ENCODE peak calls at places on chromosomes 12 and 14, in four cellular contexts. X, N, R and O are unnamed samples.

GRCh38 chr12:79552186-79552585 is 138.6 kb downstream of the PAWR start:
- DNase-seq in R (no peak), X (no peak), N (no peak), O (no peak)

GRCh38 chr14:38079268-38079667 is 128.4 kb upstream of the SSTR1 start:
- DNase-seq in R (no peak), X (no peak), N (no peak), O (no peak)

GRCh38 chr12:12273291-12273957 is 6.6 kb upstream of the LRP6 start:
- DNase-seq in N (no peak), R (no peak), X (no peak), O (no peak)

GRCh38 chr12:12441891-12442461 is 85.1 kb downstream of the BORCS5 start:
- DNase-seq in R (no peak), X (no peak), N (no peak), O (no peak)

GRCh38 chr12:115166698-115167315 is 482.8 kb upstream of the TBX3 start:
- DNase-seq in R (no peak), N (no peak), X (no peak), O (no peak)

GRCh38 chr14:68464716-68465115 is 328.2 kb downstream of the ZFP36L1 start:
- DNase-seq in R (no peak), X (no peak), N (no peak), O (no peak)

GRCh38 chr14:28398501-28398900 is 368.1 kb upstream of the FOXG1 start:
- DNase-seq in R (no peak), N (no peak), X (no peak), O (no peak)

GRCh38 chr12:21221072-21221471 is 90.1 kb downstream of the SLCO1B1 start:
- DNase-seq in X (no peak), R (no peak), N (no peak), O (no peak)

GRCh38 chr14:61468063-61468825 is 146.9 kb downstream of the PRKCH start:
- DNase-seq in X (no peak), N (no peak), R (no peak), O (no peak)

GRCh38 chr14:93035917-93036651 is 79.6 kb downstream of the ITPK1 start:
- DNase-seq in N (no peak), X (no peak), R (peak; percentile 82), O (peak; percentile 80)

GRCh38 chr12:40222247-40222646 is 2.5 kb upstream of the LRRK2 start:
- DNase-seq in X (no peak), R (no peak), N (no peak), O (no peak)

GRCh38 chr12:122951979-122952892 is 14.0 kb downstream of the ABCB9 start:
- DNase-seq in X (peak; percentile 78), N (peak; percentile 84), R (peak; percentile 88), O (peak; percentile 90)

GRCh38 chr12:64459388-64460024 is 7.6 kb downstream of the TBK1 start:
- DNase-seq in X (peak; percentile 9), R (no peak), N (no peak), O (peak; percentile 28)

GRCh38 chr14:100709252-100709955 is 17.3 kb upstream of the DLK1 start:
- DNase-seq in N (no peak), R (no peak), X (peak; percentile 32), O (no peak)

GRCh38 chr14:67943947-67944346 is 124.4 kb downstream of the RAD51B start:
- DNase-seq in N (peak; percentile 68), X (peak; percentile 86), R (peak; percentile 68), O (peak; percentile 59)

GRCh38 chr14:70193396-70193795 is 4.6 kb upstream of the SLC8A3 start:
- DNase-seq in N (no peak), R (no peak), X (no peak), O (no peak)

GRCh38 chr14:60196291-60196690 is 31.1 kb upstream of the DHRS7 start:
- DNase-seq in R (no peak), N (no peak), X (no peak), O (no peak)

GRCh38 chr12:85280984-85281946 is 1.2 kb downstream of the ALX1 start:
- DNase-seq in X (no peak), R (no peak), N (no peak), O (no peak)

GRCh38 chr12:115341442-115341841 is 657.5 kb upstream of the TBX3 start:
- DNase-seq in X (peak; percentile 81), N (peak; percentile 36), R (peak; percentile 79), O (peak; percentile 82)

GRCh38 chr12:56104815-56105476 is 587 bp downstream of the PA2G4 start:
- DNase-seq in R (peak; percentile 90), X (no peak), N (peak; percentile 34), O (peak; percentile 49)

GRCh38 chr12:46386360-46386867 is 13.8 kb upstream of the SLC38A2 start:
- DNase-seq in R (no peak), X (no peak), N (no peak), O (no peak)

GRCh38 chr12:129641916-129642315 is 261.9 kb downstream of the TMEM132D start:
- DNase-seq in X (no peak), R (no peak), N (no peak), O (no peak)

GRCh38 chr14:96466918-96467317 is 35.3 kb upstream of the PAPOLA start:
- DNase-seq in X (no peak), N (no peak), R (no peak), O (no peak)

GRCh38 chr12:115135800-115136211 is 451.8 kb upstream of the TBX3 start:
- DNase-seq in R (peak; percentile 91), X (peak; percentile 70), N (no peak), O (peak; percentile 93)

GRCh38 chr14:104785708-104786080 is 9.9 kb downstream of the AKT1 start:
- DNase-seq in N (no peak), X (no peak), R (no peak), O (peak; percentile 30)

GRCh38 chr12:95820096-95820703 is 29.6 kb upstream of the NTN4 start:
- DNase-seq in X (peak; percentile 36), R (no peak), N (peak; percentile 63), O (no peak)

GRCh38 chr14:71322660-71323250 is 415.5 kb downstream of the PCNX1 start:
- DNase-seq in N (no peak), X (peak; percentile 12), R (no peak), O (no peak)

GRCh38 chr12:128007250-128007649 is 259.7 kb upstream of the TMEM132C start:
- DNase-seq in N (no peak), X (no peak), R (no peak), O (no peak)

GRCh38 chr14:103456167-103456835 is 66.3 kb downstream of the CKB start:
- DNase-seq in X (no peak), N (no peak), R (no peak), O (no peak)

GRCh38 chr12:52795694-52796428 is at the start of gene KRT3:
- DNase-seq in R (no peak), X (no peak), N (no peak), O (no peak)

GRCh38 chr14:20492486-20492885 is 12.9 kb upstream of the RNASE10 start:
- DNase-seq in X (no peak), R (no peak), N (no peak), O (no peak)
- H3K4me1 ChIP-seq in X (peaks cover 48% of the 10 kb centered on the region), R (no peaks in the 10 kb centered on the region), N (no peaks in the 10 kb centered on the region), O (peaks cover 2% of the 10 kb centered on the region)

GRCh38 chr12:68560823-68561422 is 49.8 kb upstream of the RAP1B start:
- DNase-seq in N (no peak), X (no peak), R (no peak), O (no peak)

GRCh38 chr12:68559246-68559645 is 51.5 kb upstream of the RAP1B start:
- DNase-seq in X (no peak), R (no peak), N (no peak), O (no peak)

GRCh38 chr12:68557011-68557715 is 53.5 kb upstream of the RAP1B start:
- DNase-seq in X (no peak), R (no peak), N (no peak), O (no peak)

GRCh38 chr12:68561830-68562229 is 48.9 kb upstream of the RAP1B start:
- DNase-seq in N (no peak), R (no peak), X (no peak), O (no peak)

GRCh38 chr12:68559984-68560822 is 50.5 kb upstream of the RAP1B start:
- DNase-seq in N (no peak), R (no peak), X (peak; percentile 37), O (peak; percentile 68)
- H3K27ac ChIP-seq in N (no peak overlapping the region), R (no peak overlapping the region), X (peak overlapping the region; percentile 44), O (peak overlapping the region; percentile 48)

GRCh38 chr12:121568971-121569808 is 11.6 kb downstream of the KDM2B start:
- DNase-seq in X (peak; percentile 60), R (peak; percentile 77), N (no peak), O (peak; percentile 58)
- H3K4me3 ChIP-seq in X (no peak overlapping the region), R (no peak overlapping the region), N (no peak overlapping the region), O (no peak overlapping the region)

GRCh38 chr12:65568517-65568916 is 255.8 kb upstream of the HMGA2 start:
- DNase-seq in R (no peak), N (peak; percentile 47), X (no peak), O (no peak)

GRCh38 chr12:65566776-65567175 is 257.5 kb upstream of the HMGA2 start:
- DNase-seq in X (no peak), R (no peak), N (no peak), O (no peak)

GRCh38 chr12:65561798-65562382 is 262.4 kb upstream of the HMGA2 start:
- DNase-seq in N (no peak), X (no peak), R (no peak), O (no peak)

GRCh38 chr12:65567820-65568219 is 256.5 kb upstream of the HMGA2 start:
- DNase-seq in N (peak; percentile 55), R (no peak), X (no peak), O (peak; percentile 24)

GRCh38 chr12:65565601-65566560 is 258.4 kb upstream of the HMGA2 start:
- DNase-seq in R (no peak), X (no peak), N (no peak), O (no peak)
- H3K4me1 ChIP-seq in R (no peaks in the 10 kb centered on the region), X (peaks cover 25% of the 10 kb centered on the region), N (no peaks in the 10 kb centered on the region), O (peaks cover 9% of the 10 kb centered on the region)

GRCh38 chr12:94149781-94150482 is 1.6 kb downstream of the PLXNC1 start:
- DNase-seq in R (peak; percentile 79), N (peak; percentile 28), X (peak; percentile 20), O (peak; percentile 49)
- H3K27ac ChIP-seq in R (no peak overlapping the region), N (peak overlapping the region; percentile 13), X (no peak overlapping the region), O (no peak overlapping the region)

DNA sequence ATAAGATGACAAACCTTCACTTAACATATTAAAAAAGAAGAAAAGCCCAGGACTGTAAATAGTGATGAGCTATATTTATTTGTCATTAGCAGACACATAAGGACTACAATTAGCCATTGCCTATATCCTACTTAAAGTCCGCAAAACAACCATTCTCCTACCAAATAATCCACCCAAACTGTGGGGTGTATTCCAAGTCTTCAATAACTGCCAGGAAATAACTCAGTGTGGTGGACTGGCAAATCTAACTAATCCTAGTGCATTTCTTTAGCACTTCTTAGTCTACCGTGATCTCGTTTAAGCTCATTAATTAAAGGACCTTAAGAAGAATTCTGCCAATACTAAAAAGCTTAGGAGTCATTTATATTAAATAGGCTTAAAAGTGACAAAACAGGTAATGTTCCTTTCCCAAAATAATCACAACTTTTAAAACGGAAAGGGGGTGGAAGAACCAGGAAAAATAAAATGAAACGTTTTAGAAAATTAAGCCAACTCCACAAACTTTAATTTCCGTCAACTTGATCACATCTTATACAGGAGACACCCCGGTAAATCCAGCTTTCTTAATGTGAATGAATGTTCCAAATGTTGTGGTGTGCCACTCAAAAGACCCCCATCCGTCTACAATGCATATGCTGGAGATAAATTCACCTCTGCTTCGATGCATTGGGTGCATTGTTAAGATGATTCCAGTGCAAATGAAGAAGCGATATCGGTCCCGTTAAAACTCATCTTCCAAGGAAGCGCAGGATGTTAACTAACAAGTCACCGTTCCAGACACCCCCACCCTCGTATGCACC is 1.7 kb downstream of the NOVA1 start:
- DNase-seq in X (no peak), N (no peak), R (no peak), O (no peak)
- H3K4me3 ChIP-seq in X (peak overlapping the region; percentile 73), N (peak overlapping the region; percentile 67), R (peak overlapping the region; percentile 84), O (peak overlapping the region; percentile 95)